ENCODE peak calls at places on chromosome 14, in eight cellular contexts. One of them, this sample, is unnamed.
A peak's percentile ranks its signal among the peaks of the same experiment; 100 is the strongest.

GRCh38 chr14:69291396-69291795 is 31.4 kb downstream of the GALNT16 start:
- DNase-seq in body of pancreas: no peak
- DNase-seq in LNCaP clone FGC: no peak
- DNase-seq in GM12864: no peak
- DNase-seq in H9: no peak
- DNase-seq in AG09309: no peak
- DNase-seq in endothelial cell of umbilical vein: no peak
- DNase-seq in ovary: no peak
- DNase-seq in this sample: no peak

GRCh38 chr14:101412741-101413140 is 148.6 kb upstream of the DIO3 start:
- DNase-seq in endothelial cell of umbilical vein: no peak
- DNase-seq in ovary: no peak
- DNase-seq in LNCaP clone FGC: peak; percentile 63
- DNase-seq in GM12864: no peak
- DNase-seq in body of pancreas: no peak
- DNase-seq in AG09309: no peak
- DNase-seq in H9: no peak
- DNase-seq in this sample: no peak

GRCh38 chr14:105299654-105300541 is 903 bp downstream of the BRF1 start:
- DNase-seq in ovary: peak; percentile 34
- DNase-seq in endothelial cell of umbilical vein: peak; percentile 14
- DNase-seq in GM12864: no peak
- DNase-seq in AG09309: no peak
- DNase-seq in body of pancreas: peak; percentile 61
- DNase-seq in H9: peak; percentile 26
- DNase-seq in LNCaP clone FGC: no peak
- DNase-seq in this sample: no peak

GRCh38 chr14:103718572-103718971 is 3.0 kb downstream of the ZFYVE21 start:
- DNase-seq in endothelial cell of umbilical vein: no peak
- DNase-seq in H9: no peak
- DNase-seq in AG09309: no peak
- DNase-seq in LNCaP clone FGC: no peak
- DNase-seq in GM12864: no peak
- DNase-seq in body of pancreas: no peak
- DNase-seq in ovary: no peak
- DNase-seq in this sample: no peak

GRCh38 chr14:95577875-95578274 is 43.0 kb downstream of the GLRX5 start:
- DNase-seq in LNCaP clone FGC: no peak
- DNase-seq in GM12864: no peak
- DNase-seq in H9: no peak
- DNase-seq in ovary: no peak
- DNase-seq in endothelial cell of umbilical vein: no peak
- DNase-seq in body of pancreas: no peak
- DNase-seq in AG09309: no peak
- DNase-seq in this sample: no peak

GRCh38 chr14:22218729-22219128 is 370.3 kb downstream of the DAD1 start:
- DNase-seq in GM12864: peak; percentile 2
- DNase-seq in LNCaP clone FGC: no peak
- DNase-seq in body of pancreas: no peak
- DNase-seq in AG09309: no peak
- DNase-seq in H9: no peak
- DNase-seq in endothelial cell of umbilical vein: no peak
- DNase-seq in ovary: no peak
- DNase-seq in this sample: no peak

GRCh38 chr14:89085154-89086059 is 261.0 kb downstream of the TTC8 start:
- DNase-seq in endothelial cell of umbilical vein: no peak
- DNase-seq in LNCaP clone FGC: no peak
- DNase-seq in body of pancreas: no peak
- DNase-seq in ovary: peak; percentile 25
- DNase-seq in H9: no peak
- DNase-seq in GM12864: no peak
- DNase-seq in AG09309: no peak
- DNase-seq in this sample: no peak

GRCh38 chr14:21275261-21275858 is 4.5 kb upstream of the RPGRIP1 start:
- DNase-seq in GM12864: no peak
- DNase-seq in AG09309: no peak
- DNase-seq in endothelial cell of umbilical vein: no peak
- DNase-seq in H9: no peak
- DNase-seq in body of pancreas: no peak
- DNase-seq in ovary: no peak
- DNase-seq in LNCaP clone FGC: no peak
- DNase-seq in this sample: no peak

GRCh38 chr14:67461341-67461985 is 27.1 kb downstream of the TMEM229B start:
- DNase-seq in H9: no peak
- DNase-seq in GM12864: no peak
- DNase-seq in ovary: no peak
- DNase-seq in LNCaP clone FGC: no peak
- DNase-seq in body of pancreas: peak; percentile 41
- DNase-seq in AG09309: no peak
- DNase-seq in endothelial cell of umbilical vein: no peak
- DNase-seq in this sample: no peak

GRCh38 chr14:103517172-103517566 is 5.5 kb downstream of the CKB start:
- DNase-seq in endothelial cell of umbilical vein: no peak
- DNase-seq in LNCaP clone FGC: no peak
- DNase-seq in GM12864: no peak
- DNase-seq in ovary: no peak
- DNase-seq in AG09309: no peak
- DNase-seq in H9: no peak
- DNase-seq in body of pancreas: no peak
- DNase-seq in this sample: no peak

GRCh38 chr14:92154283-92154942 is 32.6 kb downstream of the CPSF2 start:
- DNase-seq in endothelial cell of umbilical vein: no peak
- DNase-seq in ovary: no peak
- DNase-seq in H9: no peak
- DNase-seq in GM12864: no peak
- DNase-seq in AG09309: no peak
- DNase-seq in body of pancreas: no peak
- DNase-seq in LNCaP clone FGC: peak; percentile 3
- DNase-seq in this sample: no peak

GRCh38 chr14:31070431-31070830 is 44.3 kb upstream of the STRN3 start:
- DNase-seq in ovary: no peak
- DNase-seq in H9: no peak
- DNase-seq in AG09309: peak; percentile 91
- DNase-seq in GM12864: no peak
- DNase-seq in endothelial cell of umbilical vein: no peak
- DNase-seq in LNCaP clone FGC: no peak
- DNase-seq in body of pancreas: no peak
- DNase-seq in this sample: peak; percentile 85

GRCh38 chr14:94681300-94682060 is 69.3 kb downstream of the SERPINA3 start:
- DNase-seq in body of pancreas: peak; percentile 62
- DNase-seq in AG09309: peak; percentile 8
- DNase-seq in LNCaP clone FGC: peak; percentile 61
- DNase-seq in ovary: peak; percentile 32
- DNase-seq in GM12864: no peak
- DNase-seq in H9: peak; percentile 79
- DNase-seq in endothelial cell of umbilical vein: peak; percentile 14
- DNase-seq in this sample: no peak

GRCh38 chr14:83478741-83479140 is 1945.1 kb upstream of the SEL1L start:
- DNase-seq in LNCaP clone FGC: no peak
- DNase-seq in H9: no peak
- DNase-seq in GM12864: no peak
- DNase-seq in AG09309: no peak
- DNase-seq in endothelial cell of umbilical vein: no peak
- DNase-seq in ovary: no peak
- DNase-seq in body of pancreas: no peak
- DNase-seq in this sample: no peak

GRCh38 chr14:32472512-32473472 is 143.7 kb downstream of the AKAP6 start:
- DNase-seq in body of pancreas: peak; percentile 6
- DNase-seq in H9: no peak
- DNase-seq in LNCaP clone FGC: no peak
- DNase-seq in GM12864: no peak
- DNase-seq in AG09309: no peak
- DNase-seq in ovary: no peak
- DNase-seq in endothelial cell of umbilical vein: peak; percentile 52
- DNase-seq in this sample: no peak

GRCh38 chr14:68736519-68736918 is 56.3 kb downstream of the ZFP36L1 start:
- DNase-seq in GM12864: no peak
- DNase-seq in body of pancreas: no peak
- DNase-seq in LNCaP clone FGC: no peak
- DNase-seq in endothelial cell of umbilical vein: no peak
- DNase-seq in AG09309: no peak
- DNase-seq in ovary: no peak
- DNase-seq in H9: no peak
- DNase-seq in this sample: no peak

GRCh38 chr14:92495041-92495440 is 18.5 kb upstream of the RIN3 start:
- DNase-seq in body of pancreas: no peak
- DNase-seq in endothelial cell of umbilical vein: no peak
- DNase-seq in ovary: no peak
- DNase-seq in LNCaP clone FGC: no peak
- DNase-seq in GM12864: no peak
- DNase-seq in AG09309: no peak
- DNase-seq in H9: no peak
- DNase-seq in this sample: peak; percentile 61

GRCh38 chr14:56490379-56490778 is 89.2 kb upstream of the TMEM260 start:
- DNase-seq in AG09309: no peak
- DNase-seq in ovary: no peak
- DNase-seq in endothelial cell of umbilical vein: peak; percentile 44
- DNase-seq in LNCaP clone FGC: no peak
- DNase-seq in H9: no peak
- DNase-seq in body of pancreas: no peak
- DNase-seq in GM12864: no peak
- DNase-seq in this sample: no peak

GRCh38 chr14:56491299-56492285 is 88.0 kb upstream of the TMEM260 start:
- DNase-seq in body of pancreas: peak; percentile 40
- DNase-seq in endothelial cell of umbilical vein: peak; percentile 68
- DNase-seq in GM12864: peak; percentile 19
- DNase-seq in H9: peak; percentile 86
- DNase-seq in LNCaP clone FGC: peak; percentile 28
- DNase-seq in AG09309: no peak
- DNase-seq in ovary: peak; percentile 41
- DNase-seq in this sample: no peak

GRCh38 chr14:56488306-56488705 is 91.3 kb upstream of the TMEM260 start:
- DNase-seq in H9: no peak
- DNase-seq in GM12864: no peak
- DNase-seq in endothelial cell of umbilical vein: no peak
- DNase-seq in AG09309: no peak
- DNase-seq in ovary: no peak
- DNase-seq in LNCaP clone FGC: no peak
- DNase-seq in body of pancreas: no peak
- DNase-seq in this sample: no peak

GRCh38 chr14:56487761-56488160 is 91.8 kb upstream of the TMEM260 start:
- DNase-seq in body of pancreas: no peak
- DNase-seq in GM12864: no peak
- DNase-seq in ovary: no peak
- DNase-seq in LNCaP clone FGC: no peak
- DNase-seq in H9: no peak
- DNase-seq in endothelial cell of umbilical vein: no peak
- DNase-seq in AG09309: peak; percentile 24
- DNase-seq in this sample: peak; percentile 14

DNA sequence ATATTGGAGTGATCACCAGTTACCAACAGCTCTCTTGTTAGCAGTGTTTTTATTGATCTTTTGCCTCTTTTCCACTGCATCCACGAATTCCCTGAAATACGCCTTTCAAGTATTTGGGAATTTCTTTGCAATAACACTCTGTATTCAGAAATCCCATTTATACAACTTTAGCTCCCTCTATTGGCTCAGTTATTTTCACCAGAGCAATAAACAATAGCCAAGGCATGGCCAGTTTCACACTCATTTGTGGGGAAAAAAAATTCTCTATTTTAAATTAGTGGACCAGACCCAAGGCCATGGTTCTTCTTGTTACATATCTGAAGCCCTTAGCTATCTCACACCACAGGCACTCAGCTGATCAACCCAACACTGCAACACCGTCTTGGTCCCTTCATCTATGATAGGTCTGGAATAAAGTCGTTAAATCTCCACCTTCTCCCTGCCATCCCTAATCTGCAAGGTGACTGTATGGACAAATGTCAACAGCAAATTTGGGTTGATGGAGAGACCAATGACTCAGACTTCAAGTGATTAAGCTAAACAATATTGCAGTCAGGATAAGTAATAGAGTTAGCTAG is 92.4 kb upstream of the TMEM260 start:
- DNase-seq in AG09309: no peak
- DNase-seq in ovary: no peak
- DNase-seq in GM12864: no peak
- DNase-seq in LNCaP clone FGC: no peak
- DNase-seq in endothelial cell of umbilical vein: peak; percentile 47
- DNase-seq in H9: no peak
- DNase-seq in body of pancreas: no peak
- DNase-seq in this sample: no peak
- TF ChIP-seq CTCF in AG09309: peak; percentile 41
- TF ChIP-seq CTCF in ovary: no peak
- TF ChIP-seq CTCF in GM12864: peak; percentile 4
- TF ChIP-seq CTCF in LNCaP clone FGC: peak; percentile 68
- TF ChIP-seq CTCF in endothelial cell of umbilical vein: peak; percentile 30
- TF ChIP-seq CTCF in H9: peak; percentile 62
- TF ChIP-seq CTCF in body of pancreas: peak; percentile 26
- TF ChIP-seq CTCF in this sample: peak; percentile 16

GRCh38 chr14:65281991-65282908 is 130.3 kb upstream of the FUT8 start:
- DNase-seq in ovary: no peak
- DNase-seq in endothelial cell of umbilical vein: peak; percentile 54
- DNase-seq in AG09309: peak; percentile 77
- DNase-seq in LNCaP clone FGC: no peak
- DNase-seq in H9: peak; percentile 81
- DNase-seq in body of pancreas: no peak
- DNase-seq in GM12864: no peak
- DNase-seq in this sample: peak; percentile 72
- TF ChIP-seq CTCF in ovary: no peak
- TF ChIP-seq CTCF in endothelial cell of umbilical vein: no peak
- TF ChIP-seq CTCF in AG09309: no peak
- TF ChIP-seq CTCF in LNCaP clone FGC: no peak
- TF ChIP-seq CTCF in H9: no peak
- TF ChIP-seq CTCF in body of pancreas: no peak
- TF ChIP-seq CTCF in GM12864: no peak
- TF ChIP-seq CTCF in this sample: no peak

GRCh38 chr14:80636071-80636470 is 305.5 kb downstream of the CEP128 start:
- DNase-seq in endothelial cell of umbilical vein: no peak
- DNase-seq in body of pancreas: no peak
- DNase-seq in ovary: no peak
- DNase-seq in LNCaP clone FGC: no peak
- DNase-seq in AG09309: no peak
- DNase-seq in H9: no peak
- DNase-seq in GM12864: no peak
- DNase-seq in this sample: no peak
- TF ChIP-seq CTCF in endothelial cell of umbilical vein: peak; percentile 11
- TF ChIP-seq CTCF in body of pancreas: no peak
- TF ChIP-seq CTCF in ovary: no peak
- TF ChIP-seq CTCF in LNCaP clone FGC: peak; percentile 47
- TF ChIP-seq CTCF in AG09309: peak; percentile 12
- TF ChIP-seq CTCF in H9: peak; percentile 72
- TF ChIP-seq CTCF in GM12864: peak; percentile 17
- TF ChIP-seq CTCF in this sample: no peak

DNA sequence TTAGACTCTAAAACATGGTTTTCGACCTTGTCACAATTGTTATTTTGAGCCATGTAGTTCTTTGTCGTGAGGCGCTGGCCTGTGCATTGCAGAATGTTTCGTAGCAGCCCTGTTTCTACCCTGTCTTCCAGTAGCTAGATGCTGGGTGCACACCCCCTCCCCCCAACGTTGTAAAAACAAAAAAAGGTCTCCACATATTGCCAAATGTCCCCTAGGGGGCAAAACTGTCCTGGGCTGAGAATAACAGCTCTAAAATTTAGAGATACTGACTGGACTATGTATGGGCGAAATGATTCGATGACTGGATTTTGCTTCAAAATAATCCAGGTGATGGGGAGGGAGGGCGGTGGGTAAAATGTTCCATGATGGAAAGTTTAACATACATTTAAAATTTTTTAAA is 126.1 kb upstream of the FUT8 start:
- DNase-seq in AG09309: no peak
- DNase-seq in LNCaP clone FGC: no peak
- DNase-seq in GM12864: no peak
- DNase-seq in H9: no peak
- DNase-seq in body of pancreas: peak; percentile 30
- DNase-seq in ovary: no peak
- DNase-seq in endothelial cell of umbilical vein: no peak
- DNase-seq in this sample: no peak
- TF ChIP-seq CTCF in AG09309: peak; percentile 35
- TF ChIP-seq CTCF in LNCaP clone FGC: no peak
- TF ChIP-seq CTCF in GM12864: peak; percentile 60
- TF ChIP-seq CTCF in H9: peak; percentile 49
- TF ChIP-seq CTCF in body of pancreas: no peak
- TF ChIP-seq CTCF in ovary: no peak
- TF ChIP-seq CTCF in endothelial cell of umbilical vein: no peak
- TF ChIP-seq CTCF in this sample: no peak

This sample was measured in AG04449.